ENCODE peak calls at places on chromosomes 13 and 19, in six cellular contexts. C is neural progenitor cell; N is psoas muscle; H is CD4-positive, CD25-positive, alpha-beta regulatory T cell; D is cardiac muscle cell; G is uterus. U is an unnamed sample.

GRCh38 chr19:2345076-2345475 is 15.0 kb upstream of the TMPRSS9 start:
- DNase-seq in G (no peak), N (peak; percentile 9), H (no peak), C (no peak), D (no peak), U (no peak)

GRCh38 chr19:15213715-15214381 is 13.1 kb upstream of the NOTCH3 start:
- DNase-seq in G (peak; percentile 65), N (peak; percentile 75), H (no peak), D (peak; percentile 62), C (no peak), U (peak; percentile 74)

GRCh38 chr19:53898680-53899341 is 10.3 kb upstream of the CACNG7 start:
- DNase-seq in G (no peak), D (no peak), N (no peak), H (no peak), C (peak; percentile 98), U (no peak)

GRCh38 chr19:33208371-33208770 is 14.2 kb downstream of the LRP3 start:
- DNase-seq in D (no peak), H (no peak), N (no peak), C (no peak), G (no peak), U (no peak)

GRCh38 chr19:46813570-46814358 is 25.4 kb upstream of the SLC1A5 start:
- DNase-seq in C (no peak), N (peak; percentile 56), G (peak; percentile 79), D (peak; percentile 90), H (no peak), U (peak; percentile 91)

GRCh38 chr13:84479656-84480055 is 597.4 kb upstream of the SLITRK1 start:
- DNase-seq in G (no peak), N (no peak), H (no peak), D (no peak), C (no peak), U (no peak)

GRCh38 chr13:50529154-50529882 is 314.2 kb downstream of the DLEU7 start:
- DNase-seq in C (no peak), G (peak; percentile 80), D (peak; percentile 92), N (peak; percentile 86), H (peak; percentile 36), U (peak; percentile 96)

GRCh38 chr19:19165396-19165795 is 4.7 kb downstream of the MEF2B start:
- DNase-seq in C (no peak), G (no peak), H (no peak), D (no peak), N (no peak), U (no peak)

GRCh38 chr13:71316964-71317363 is 550.0 kb downstream of the DACH1 start:
- DNase-seq in N (no peak), G (no peak), H (no peak), C (no peak), D (no peak), U (no peak)

GRCh38 chr19:58434217-58434616 is 5.7 kb downstream of the ZNF132 start:
- DNase-seq in N (no peak), D (peak; percentile 14), G (no peak), C (no peak), H (no peak), U (no peak)

GRCh38 chr13:109914111-109914510 is 127.7 kb upstream of the IRS2 start:
- DNase-seq in G (no peak), N (no peak), C (no peak), H (no peak), D (no peak), U (no peak)

GRCh38 chr19:2711937-2712205 is 9.3 kb downstream of the DIRAS1 start:
- DNase-seq in D (no peak), N (no peak), G (no peak), C (no peak), H (no peak), U (no peak)

GRCh38 chr13:24493356-24493755 is 19.2 kb downstream of the PARP4 start:
- DNase-seq in G (no peak), C (no peak), D (peak; percentile 7), N (no peak), H (no peak), U (no peak)

GRCh38 chr19:5035817-5036732 is 67.2 kb downstream of the KDM4B start:
- DNase-seq in G (no peak), N (no peak), H (no peak), D (no peak), C (no peak), U (peak; percentile 67)

GRCh38 chr13:95624020-95624419 is 20.5 kb downstream of the DZIP1 start:
- DNase-seq in C (peak; percentile 70), D (peak; percentile 73), H (peak; percentile 56), G (no peak), N (no peak), U (no peak)

GRCh38 chr13:67231481-67231940 is 1.4 kb upstream of the PCDH9 start:
- DNase-seq in N (no peak), C (peak; percentile 43), G (no peak), H (no peak), D (peak; percentile 8), U (no peak)

GRCh38 chr13:113835461-113836274 is 28.2 kb downstream of the GAS6 start:
- DNase-seq in C (no peak), N (peak; percentile 15), D (peak; percentile 32), H (no peak), G (no peak), U (peak; percentile 48)

GRCh38 chr19:50568321-50569022 is at the start of gene LRRC4B:
- DNase-seq in C (peak; percentile 79), N (no peak), H (no peak), G (no peak), D (peak; percentile 16), U (no peak)

GRCh38 chr19:52660981-52661380 is 22.8 kb upstream of the ZNF83 start:
- DNase-seq in D (no peak), G (no peak), N (no peak), H (no peak), C (no peak), U (no peak)

GRCh38 chr19:34556500-34556899 is 74.9 kb downstream of the WTIP start:
- DNase-seq in N (no peak), D (peak; percentile 50), C (peak; percentile 65), H (peak; percentile 0), G (no peak), U (peak; percentile 76)

GRCh38 chr19:872266-872951 is 12.9 kb downstream of the CFD start:
- DNase-seq in G (no peak), H (peak; percentile 93), N (peak; percentile 60), D (peak; percentile 89), C (peak; percentile 85), U (peak; percentile 81)

GRCh38 chr19:2207991-2208860 is 27.9 kb downstream of the PLEKHJ1 start:
- DNase-seq in D (peak; percentile 57), H (peak; percentile 36), C (peak; percentile 83), N (peak; percentile 75), G (peak; percentile 45), U (peak; percentile 94)

GRCh38 chr19:1112254-1113208 is 8.7 kb downstream of the GPX4 start:
- DNase-seq in N (peak; percentile 68), H (no peak), G (peak; percentile 72), C (peak; percentile 55), D (no peak), U (peak; percentile 85)

GRCh38 chr19:50489461-50490011 is 12.9 kb upstream of the GARIN5A start:
- DNase-seq in H (no peak), G (no peak), N (peak; percentile 30), D (no peak), C (no peak), U (peak; percentile 41)

GRCh38 chr13:30443957-30444404 is 21.7 kb downstream of the UBE2L5 start:
- DNase-seq in C (no peak), H (no peak), N (no peak), D (no peak), G (no peak), U (no peak)

GRCh38 chr19:38806371-38806770 is 6.4 kb downstream of the LGALS4 start:
- DNase-seq in C (no peak), D (no peak), G (no peak), N (no peak), H (no peak), U (no peak)

DNA sequence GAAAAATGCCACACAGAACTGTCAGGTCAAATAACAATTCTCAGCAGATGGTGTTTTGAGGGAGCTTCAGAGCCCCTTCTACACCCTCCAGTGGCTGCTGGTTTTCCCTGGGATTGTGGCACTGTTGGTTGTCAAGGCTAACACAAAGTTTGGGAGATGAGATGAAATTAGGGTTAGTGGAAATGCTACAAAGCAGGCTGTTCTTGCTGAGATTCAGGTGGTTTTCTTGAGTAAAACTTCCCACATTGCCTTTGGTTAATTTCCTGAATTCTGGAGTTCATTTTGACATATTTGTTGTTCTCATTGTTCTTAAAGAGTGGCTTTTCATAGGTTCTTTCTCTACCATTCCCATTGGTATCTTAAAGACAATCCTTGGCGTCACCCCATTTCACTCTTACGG is 22.1 kb downstream of the MED4 start:
- DNase-seq in G (no peak), H (no peak), D (no peak), C (no peak), N (no peak), U (no peak)
- H3K9me3 ChIP-seq in G (no peaks in the 10 kb centered on the region), H (peaks cover 22% of the 10 kb centered on the region), D (peaks cover 6% of the 10 kb centered on the region), C (peaks cover 33% of the 10 kb centered on the region), N (peaks cover 42% of the 10 kb centered on the region), U (no peaks in the 10 kb centered on the region)

GRCh38 chr13:99657848-99658265 is 156.6 kb downstream of the TM9SF2 start:
- DNase-seq in H (no peak), G (peak; percentile 35), D (peak; percentile 54), C (peak; percentile 79), N (peak; percentile 17), U (peak; percentile 74)
- H3K4me1 ChIP-seq in H (peaks cover 45% of the 10 kb centered on the region), G (no peaks in the 10 kb centered on the region), D (peaks cover 31% of the 10 kb centered on the region), C (peaks cover 64% of the 10 kb centered on the region), N (no peaks in the 10 kb centered on the region), U (no peaks in the 10 kb centered on the region)

DNA sequence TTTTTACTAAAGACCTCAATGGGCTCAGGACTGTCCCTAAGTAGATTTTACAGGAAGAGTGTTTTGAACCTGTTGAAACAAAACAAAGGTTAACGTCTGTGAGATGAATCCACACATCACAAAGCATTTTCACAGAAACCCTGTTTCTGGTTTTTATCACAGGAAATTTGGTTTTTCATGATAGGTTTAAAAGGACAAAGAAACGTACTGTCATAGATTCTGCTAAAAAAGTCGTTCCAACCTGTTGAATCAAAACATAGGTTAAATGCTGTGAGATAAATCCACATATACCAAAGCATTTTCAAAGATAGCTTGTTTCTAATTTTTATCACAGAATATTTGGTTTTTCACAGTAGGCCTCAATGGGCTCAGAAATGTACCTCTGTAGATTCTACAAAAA is 1531.0 kb downstream of the UQCRFS1 start:
- DNase-seq in H (no peak), G (no peak), N (no peak), D (no peak), C (no peak), U (no peak)
- H3K9me3 ChIP-seq in H (peaks cover 32% of the 10 kb centered on the region), G (no peaks in the 10 kb centered on the region), N (no peaks in the 10 kb centered on the region), D (no peaks in the 10 kb centered on the region), C (peaks cover 59% of the 10 kb centered on the region), U (no peaks in the 10 kb centered on the region)

GRCh38 chr13:97282705-97283104 is 60.6 kb downstream of the MBNL2 start:
- DNase-seq in G (no peak), N (no peak), H (no peak), C (no peak), D (no peak), U (no peak)

GRCh38 chr13:97286317-97287046 is 64.3 kb downstream of the MBNL2 start:
- DNase-seq in H (no peak), G (no peak), N (no peak), D (no peak), C (no peak), U (no peak)

GRCh38 chr13:97284558-97284957 is 62.4 kb downstream of the MBNL2 start:
- DNase-seq in C (no peak), H (no peak), N (no peak), D (peak; percentile 56), G (no peak), U (no peak)

GRCh38 chr13:97285221-97285955 is 63.3 kb downstream of the MBNL2 start:
- DNase-seq in G (no peak), D (no peak), H (no peak), C (no peak), N (no peak), U (no peak)

GRCh38 chr13:97283888-97284287 is 61.8 kb downstream of the MBNL2 start:
- DNase-seq in G (no peak), D (no peak), C (no peak), N (no peak), H (no peak), U (no peak)
- H3K4me1 ChIP-seq in G (peaks cover 7% of the 10 kb centered on the region), D (no peaks in the 10 kb centered on the region), C (no peaks in the 10 kb centered on the region), N (peaks cover 93% of the 10 kb centered on the region), H (peaks cover 2% of the 10 kb centered on the region), U (peaks cover 19% of the 10 kb centered on the region)